ENCODE peak calls at places on chromosomes 5 and 9, in four cellular contexts. H is tibial artery, V is upper lobe of left lung, J is RWPE1. E is an unnamed sample.

GRCh38 chr5:114101153-114101552 is 260.7 kb upstream of the KCNN2 start:
- DNase-seq in H (no peak), V (no peak), J (peak; percentile 38), E (peak; percentile 20)

GRCh38 chr9:37539634-37540033 is 36.5 kb downstream of the FBXO10 start:
- DNase-seq in H (no peak), V (no peak), J (no peak), E (no peak)

GRCh38 chr5:58123501-58123900 is 336.4 kb downstream of the PLK2 start:
- DNase-seq in H (no peak), V (no peak), J (no peak), E (no peak)

GRCh38 chr5:115389799-115390382 is 93.4 kb upstream of the CCDC112 start:
- DNase-seq in H (no peak), V (peak; percentile 42), J (no peak), E (no peak)

GRCh38 chr9:34961574-34962480 is 3.7 kb downstream of the PHF24 start:
- DNase-seq in H (no peak), V (no peak), J (peak; percentile 60), E (peak; percentile 32)

GRCh38 chr5:157721159-157721558 is 10.1 kb upstream of the THG1L start:
- DNase-seq in H (no peak), V (no peak), J (no peak), E (no peak)

GRCh38 chr9:84761137-84761808 is 91.7 kb downstream of the NTRK2 start:
- DNase-seq in H (no peak), V (no peak), J (no peak), E (no peak)

GRCh38 chr5:88660326-88660946 is 222.5 kb downstream of the MEF2C start:
- DNase-seq in H (peak; percentile 57), V (peak; percentile 47), J (peak; percentile 31), E (no peak)

GRCh38 chr9:134271338-134272301 is 54.6 kb upstream of the RXRA start:
- DNase-seq in H (no peak), V (no peak), J (no peak), E (no peak)

GRCh38 chr5:90871356-90871755 is 312.8 kb downstream of the ADGRV1 start:
- DNase-seq in H (no peak), V (no peak), J (no peak), E (no peak)

GRCh38 chr5:1769017-1769640 is 30.5 kb downstream of the MRPL36 start:
- DNase-seq in H (peak; percentile 48), V (peak; percentile 61), J (no peak), E (no peak)

GRCh38 chr5:172805736-172806255 is 28.3 kb upstream of the ERGIC1 start:
- DNase-seq in H (peak; percentile 67), V (peak; percentile 47), J (no peak), E (no peak)

GRCh38 chr5:159319363-159319762 is 10.9 kb downstream of the IL12B start:
- DNase-seq in H (no peak), V (no peak), J (no peak), E (no peak)

GRCh38 chr9:89379508-89380115 is 61.3 kb downstream of the SECISBP2 start:
- DNase-seq in H (no peak), V (no peak), J (no peak), E (no peak)

GRCh38 chr5:131406076-131406475 is 142.2 kb downstream of the CDC42SE2 start:
- DNase-seq in H (no peak), V (no peak), J (no peak), E (no peak)
- TF ChIP-seq CTCF in H (no peak), V (no peak), J (no peak), E (no peak)

GRCh38 chr5:3825888-3826465 is 230.3 kb downstream of the IRX1 start:
- DNase-seq in H (no peak), V (no peak), J (no peak), E (no peak)
- H3K27ac ChIP-seq in H (no peak overlapping the region), V (no peak overlapping the region), J (no peak overlapping the region), E (no peak overlapping the region)

GRCh38 chr5:168290902-168291280 is 554 bp upstream of the WWC1 start:
- DNase-seq in H (no peak), V (no peak), J (no peak), E (no peak)

GRCh38 chr5:168288349-168289245 is 2.8 kb upstream of the WWC1 start:
- DNase-seq in H (no peak), V (peak; percentile 48), J (peak; percentile 93), E (no peak)

GRCh38 chr5:168291961-168292782 is 727 bp downstream of the WWC1 start:
- DNase-seq in H (no peak), V (no peak), J (peak; percentile 62), E (no peak)

GRCh38 chr5:168292783-168293696 is 1.6 kb downstream of the WWC1 start:
- DNase-seq in H (no peak), V (peak; percentile 25), J (peak; percentile 44), E (no peak)

DNA sequence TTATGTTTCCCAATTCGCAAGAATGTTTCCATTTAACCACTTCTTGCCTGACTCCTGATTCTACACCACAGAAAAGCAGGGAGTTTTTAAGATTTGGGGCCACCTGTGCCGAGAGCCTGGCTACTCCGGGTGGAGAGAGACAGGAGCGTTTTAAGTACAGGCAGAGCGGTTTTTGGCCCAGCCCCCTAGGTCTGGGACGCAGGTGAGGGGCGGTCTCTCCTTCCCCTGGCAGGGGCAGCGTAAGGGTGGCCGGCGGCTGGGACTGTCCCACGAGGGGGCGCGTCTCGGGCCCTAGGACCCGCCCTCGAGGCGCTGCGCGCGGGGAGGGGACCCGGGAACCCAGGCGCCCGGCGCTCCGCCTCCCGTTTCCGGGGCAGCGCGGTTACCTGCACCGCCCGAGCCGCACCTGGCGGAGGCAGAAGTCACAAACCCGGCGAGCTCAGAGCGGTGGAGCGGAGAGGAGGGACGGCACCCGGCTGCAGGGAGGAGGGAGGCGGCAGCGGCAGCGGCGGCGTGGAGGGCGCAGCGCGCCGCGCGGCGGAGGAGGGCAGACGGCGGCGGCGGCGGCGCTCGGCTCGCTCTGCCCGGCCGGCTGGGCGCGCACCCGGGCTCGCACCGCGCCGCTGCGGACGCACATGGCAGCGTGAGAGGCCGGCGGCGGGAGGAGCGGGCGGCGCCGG is at the start of gene WWC1:
- DNase-seq in H (no peak), V (peak; percentile 95), J (peak; percentile 82), E (no peak)
- TF ChIP-seq CTCF in H (no peak), V (peak; percentile 14), J (peak; percentile 46), E (no peak)

GRCh38 chr9:114513952-114514267 is 8.6 kb upstream of the WHRN start:
- DNase-seq in H (no peak), V (no peak), J (no peak), E (no peak)
- H3K27ac ChIP-seq in H (no peak overlapping the region), V (no peak overlapping the region), J (no peak overlapping the region), E (no peak overlapping the region)

GRCh38 chr9:136926154-136926704 is 18.3 kb downstream of the FBXW5 start:
- DNase-seq in H (no peak), V (peak; percentile 33), J (no peak), E (no peak)
- TF ChIP-seq CTCF in H (no peak), V (no peak), J (no peak), E (no peak)